ENCODE peak calls at places on chromosomes 11 and 22, in eight cellular contexts. G is substantia nigra; C is EL; D is fibroblast of lung; E is hippocampal formation; H is IMR-90; O is activated CD8-positive, alpha-beta memory T cell treated with anti-CD3 and anti-CD28 coated beads for 4 hours; M is ACHN. N is an unnamed sample.

GRCh38 chr22:29130490-29130889 is 57.7 kb downstream of the KREMEN1 start:
- DNase-seq in H (no peak), M (no peak), D (no peak), G (no peak), C (no peak), O (no peak), E (no peak), N (no peak)

GRCh38 chr11:111373590-111373989 is 5.5 kb downstream of the POU2AF1 start:
- DNase-seq in C (no peak), M (no peak), H (no peak), D (no peak), O (no peak), G (no peak), E (no peak), N (no peak)

GRCh38 chr11:33515347-33515746 is 185.3 kb downstream of the C11orf91 start:
- DNase-seq in E (no peak), C (no peak), M (no peak), G (no peak), D (no peak), O (no peak), H (peak; percentile 76), N (no peak)

GRCh38 chr22:42866100-42866499 is 9.0 kb upstream of the ARFGAP3 start:
- DNase-seq in E (no peak), D (no peak), H (no peak), G (no peak), O (no peak), C (no peak), M (no peak), N (no peak)

GRCh38 chr11:132300283-132300682 is 929.9 kb downstream of the NTM start:
- DNase-seq in O (no peak), D (no peak), G (no peak), M (peak; percentile 11), C (peak; percentile 3), H (peak; percentile 13), E (no peak), N (no peak)

GRCh38 chr11:107397357-107397756 is 60.3 kb downstream of the CWF19L2 start:
- DNase-seq in C (no peak), H (no peak), O (no peak), G (no peak), E (no peak), M (no peak), D (no peak), N (no peak)

GRCh38 chr22:31578171-31578570 is 81.8 kb downstream of the SFI1 start:
- DNase-seq in E (no peak), G (no peak), D (no peak), C (no peak), O (no peak), M (no peak), H (no peak), N (no peak)

GRCh38 chr11:118870396-118871343 is 13.0 kb upstream of the CXCR5 start:
- DNase-seq in D (peak; percentile 50), C (peak; percentile 37), E (peak; percentile 65), H (peak; percentile 13), M (no peak), O (no peak), G (peak; percentile 57), N (peak; percentile 63)

GRCh38 chr11:17075506-17075905 is 2.0 kb downstream of the RPS13 start:
- DNase-seq in O (no peak), M (no peak), H (no peak), E (no peak), D (no peak), G (no peak), C (no peak), N (no peak)

GRCh38 chr22:50418624-50419023 is 56.2 kb downstream of the SBF1 start:
- DNase-seq in O (no peak), D (no peak), H (no peak), G (no peak), M (no peak), E (peak; percentile 49), C (no peak), N (peak; percentile 76)

GRCh38 chr11:76850815-76851214 is 9.9 kb upstream of the ACER3 start:
- DNase-seq in O (no peak), G (no peak), H (no peak), M (no peak), C (no peak), E (no peak), D (no peak), N (no peak)

N was measured in globus pallidus.